ENCODE peak calls at places on chromosomes 3 and 15, in ten cellular contexts. Q, R, F, K, G, B, U, C, E and V are unnamed samples.

GRCh38 chr3:57041674-57042073 is 18.8 kb upstream of the SPATA12 start:
- DNase-seq in B (no peak), R (no peak), E (no peak), K (no peak), G (no peak), Q (peak; percentile 59), C (no peak), F (peak; percentile 14), U (no peak), V (no peak)

GRCh38 chr15:41919954-41920538 is 26.2 kb upstream of the SPTBN5 start:
- DNase-seq in B (peak; percentile 75), U (no peak), G (peak; percentile 97), C (no peak), E (no peak), Q (peak; percentile 66), F (peak; percentile 85), R (no peak), K (peak; percentile 21), V (no peak)

GRCh38 chr15:89195836-89196235 is 25.5 kb downstream of the RLBP1 start:
- DNase-seq in U (no peak), Q (no peak), R (no peak), E (no peak), B (no peak), F (no peak), C (no peak), K (no peak), G (peak; percentile 49), V (no peak)

GRCh38 chr3:118445036-118445435 is 589.6 kb downstream of the IGSF11 start:
- DNase-seq in F (no peak), R (no peak), G (no peak), E (no peak), K (no peak), C (no peak), U (no peak), B (no peak), Q (no peak), V (no peak)

GRCh38 chr3:196918968-196919367 is 23.4 kb downstream of the NCBP2 start:
- DNase-seq in U (peak; percentile 38), Q (no peak), E (no peak), B (no peak), G (no peak), K (no peak), C (no peak), R (no peak), F (no peak), V (no peak)

GRCh38 chr3:142850395-142851023 is 38.4 kb downstream of the PCOLCE2 start:
- DNase-seq in E (no peak), U (no peak), B (no peak), G (peak; percentile 66), Q (no peak), K (peak; percentile 80), F (no peak), R (no peak), C (no peak), V (peak; percentile 66)

GRCh38 chr3:57135964-57136363 is 29.2 kb downstream of the IL17RD start:
- DNase-seq in F (no peak), R (no peak), G (no peak), C (no peak), Q (no peak), U (no peak), K (no peak), B (no peak), E (no peak), V (no peak)

GRCh38 chr3:153752405-153753027 is 368.7 kb upstream of the ARHGEF26 start:
- DNase-seq in E (no peak), U (no peak), F (no peak), G (no peak), B (no peak), R (no peak), C (no peak), Q (peak; percentile 38), K (no peak), V (peak; percentile 38)

GRCh38 chr15:22956980-22957264 is 23.2 kb downstream of the CYFIP1 start:
- DNase-seq in G (no peak), F (no peak), U (no peak), E (no peak), R (no peak), C (no peak), B (no peak), K (no peak), Q (no peak), V (no peak)

GRCh38 chr3:112002458-112002971 is 3.8 kb downstream of the TAGLN3 start:
- DNase-seq in G (peak; percentile 81), R (no peak), B (no peak), F (no peak), K (no peak), Q (no peak), E (no peak), U (no peak), C (no peak), V (no peak)
- H3K4me1 ChIP-seq in G (peaks cover 7% of the 10 kb centered on the region), R (peaks cover 22% of the 10 kb centered on the region), B (peaks cover 2% of the 10 kb centered on the region), F (peaks cover 18% of the 10 kb centered on the region), K (no peaks in the 10 kb centered on the region), Q (no peaks in the 10 kb centered on the region), E (peaks cover 22% of the 10 kb centered on the region), U (peaks cover 51% of the 10 kb centered on the region), C (no peaks in the 10 kb centered on the region), V (peaks cover 7% of the 10 kb centered on the region)

GRCh38 chr3:187186801-187187421 is 10.4 kb upstream of the RTP1 start:
- DNase-seq in U (no peak), G (peak; percentile 94), B (no peak), R (peak; percentile 45), Q (peak; percentile 72), K (peak; percentile 22), E (no peak), F (peak; percentile 72), C (no peak), V (peak; percentile 56)
- TF ChIP-seq CTCF in U (no peak), G (no peak), B (no peak), R (no peak), Q (no peak), K (no peak), E (no peak), F (no peak), C (no peak), V (no peak)

DNA sequence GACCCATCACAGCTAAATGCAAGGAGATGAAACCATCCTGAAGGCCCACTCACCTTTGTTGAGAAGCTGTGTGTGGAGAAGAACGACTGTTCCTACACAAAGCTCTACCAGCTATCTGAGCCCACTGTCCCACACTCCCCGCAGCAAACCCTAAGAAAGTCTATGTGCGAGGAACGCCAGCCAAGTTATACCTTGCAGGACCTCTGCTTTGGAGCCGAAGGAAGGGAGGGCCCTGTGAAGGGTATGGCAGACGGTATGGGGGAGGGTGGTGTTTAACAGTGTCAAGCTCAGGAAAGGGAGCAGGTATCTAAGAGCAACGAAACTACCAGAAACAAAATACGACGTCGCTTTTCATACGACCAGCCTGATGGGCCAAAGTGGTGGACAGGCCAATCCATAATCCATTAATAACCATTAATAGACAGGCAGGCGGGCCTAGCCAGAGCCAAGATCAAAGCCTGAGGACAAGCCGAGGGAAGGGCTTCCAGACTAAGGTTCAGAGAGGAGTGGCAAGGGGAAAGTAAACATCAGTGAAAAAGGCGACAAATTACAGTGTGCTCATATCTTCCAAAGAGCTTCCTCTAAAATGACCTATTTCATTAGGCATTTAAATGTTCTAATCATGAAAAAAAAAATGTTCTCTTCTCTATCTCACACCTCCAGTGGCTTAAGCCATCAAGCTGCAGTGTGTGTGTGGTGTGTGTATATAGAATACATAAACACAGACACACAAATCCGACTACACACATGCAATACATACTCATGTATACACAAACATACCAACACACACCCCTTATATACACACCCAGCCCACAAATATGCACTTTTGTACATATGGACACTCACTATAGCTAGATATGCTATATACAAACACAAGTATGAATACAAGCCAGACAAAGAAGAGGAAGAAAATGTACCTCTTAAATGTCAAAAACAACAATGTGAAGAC is 43.9 kb downstream of the PTPN23 start:
- DNase-seq in C (peak; percentile 49), E (no peak), U (no peak), R (no peak), Q (peak; percentile 19), K (no peak), B (no peak), G (peak; percentile 43), F (no peak), V (no peak)
- H3K4me1 ChIP-seq in C (no peaks in the 10 kb centered on the region), E (peaks cover 14% of the 10 kb centered on the region), U (peaks cover 4% of the 10 kb centered on the region), R (peaks cover 25% of the 10 kb centered on the region), Q (peaks cover 13% of the 10 kb centered on the region), K (peaks cover 7% of the 10 kb centered on the region), B (peaks cover 11% of the 10 kb centered on the region), G (peaks cover 10% of the 10 kb centered on the region), F (peaks cover 21% of the 10 kb centered on the region), V (no peaks in the 10 kb centered on the region)

GRCh38 chr15:45662375-45662774 is 27.5 kb downstream of the SQOR start:
- DNase-seq in E (no peak), G (no peak), Q (no peak), R (no peak), U (peak; percentile 51), B (no peak), F (no peak), C (no peak), K (no peak), V (no peak)
- TF ChIP-seq CTCF in E (no peak), G (no peak), Q (no peak), R (no peak), U (peak; percentile 53), B (no peak), F (no peak), C (no peak), K (no peak), V (no peak)

DNA sequence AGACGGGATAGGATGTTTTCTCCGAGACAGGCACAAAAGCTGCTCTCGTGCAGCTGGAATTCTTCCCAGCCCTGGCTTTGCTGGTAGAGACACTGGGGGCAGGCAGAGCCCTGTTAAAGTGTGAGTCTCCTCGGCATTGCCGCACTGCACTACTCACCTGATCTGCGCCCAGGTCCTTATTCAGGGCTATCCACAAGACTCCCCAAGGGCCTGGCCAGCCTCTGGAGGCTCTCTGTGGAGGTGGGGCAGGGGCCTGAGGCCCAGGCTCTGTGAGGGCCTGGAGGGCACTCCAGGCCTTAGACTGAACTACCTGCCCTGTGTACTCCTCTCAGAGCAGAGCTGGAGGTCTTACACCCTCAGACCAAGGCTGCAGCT is 48.4 kb downstream of the KY start:
- DNase-seq in E (no peak), F (no peak), Q (no peak), G (no peak), K (no peak), B (no peak), R (no peak), U (no peak), C (no peak), V (no peak)
- H3K4me1 ChIP-seq in E (no peaks in the 10 kb centered on the region), F (peaks cover 9% of the 10 kb centered on the region), Q (peaks cover 13% of the 10 kb centered on the region), G (peaks cover 3% of the 10 kb centered on the region), K (no peaks in the 10 kb centered on the region), B (no peaks in the 10 kb centered on the region), R (peaks cover 19% of the 10 kb centered on the region), U (peaks cover 33% of the 10 kb centered on the region), C (no peaks in the 10 kb centered on the region), V (peaks cover 5% of the 10 kb centered on the region)

GRCh38 chr15:27238209-27238608 is 267.2 kb downstream of the GABRG3 start:
- DNase-seq in Q (no peak), K (no peak), R (no peak), C (no peak), F (no peak), B (no peak), U (peak; percentile 50), G (no peak), E (no peak), V (no peak)
- TF ChIP-seq CTCF in Q (no peak), K (no peak), R (no peak), C (no peak), F (no peak), B (no peak), U (peak; percentile 63), G (no peak), E (no peak), V (no peak)

GRCh38 chr3:127734754-127735473 is 62.2 kb downstream of the ABTB1 start:
- DNase-seq in R (no peak), C (peak; percentile 29), E (no peak), G (peak; percentile 98), B (no peak), F (peak; percentile 50), U (no peak), K (no peak), Q (no peak), V (no peak)
- H3K4me1 ChIP-seq in R (peaks cover 98% of the 10 kb centered on the region), C (peaks cover 5% of the 10 kb centered on the region), E (no peaks in the 10 kb centered on the region), G (peaks cover 23% of the 10 kb centered on the region), B (peaks cover 9% of the 10 kb centered on the region), F (peaks cover 99% of the 10 kb centered on the region), U (peaks cover 30% of the 10 kb centered on the region), K (peaks cover 64% of the 10 kb centered on the region), Q (peaks cover 53% of the 10 kb centered on the region), V (peaks cover 2% of the 10 kb centered on the region)